ENCODE peak calls at places on chromosomes 13 and 19, in eight cellular contexts. Y, W, L, N, V, G, A and D are unnamed samples.

GRCh38 chr13:103133551-103133950 is 67.3 kb upstream of the SLC10A2 start:
- DNase-seq in G (no peak), N (no peak), A (no peak), V (no peak), L (no peak), Y (no peak), W (no peak), D (no peak)

GRCh38 chr19:42166336-42166735 is 34.1 kb upstream of the POU2F2 start:
- DNase-seq in Y (no peak), G (no peak), L (no peak), A (no peak), W (no peak), V (no peak), N (no peak), D (no peak)

GRCh38 chr13:32443111-32443510 is 15.2 kb upstream of the N4BP2L1 start:
- DNase-seq in V (peak; percentile 49), N (peak; percentile 9), G (no peak), Y (no peak), A (no peak), W (peak; percentile 23), L (no peak), D (no peak)

GRCh38 chr19:33767898-33768413 is 28.7 kb upstream of the KCTD15 start:
- DNase-seq in Y (no peak), L (no peak), V (peak; percentile 41), N (no peak), W (peak; percentile 32), G (no peak), A (no peak), D (no peak)

GRCh38 chr19:57559008-57559403 is 657 bp downstream of the ZNF550 start:
- DNase-seq in G (no peak), A (no peak), W (no peak), V (peak; percentile 20), Y (no peak), N (no peak), L (no peak), D (peak; percentile 23)

GRCh38 chr19:47427241-47428176 is 8.2 kb upstream of the MEIS3 start:
- DNase-seq in A (no peak), Y (peak; percentile 65), G (no peak), V (peak; percentile 57), W (peak; percentile 45), L (no peak), N (peak; percentile 57), D (peak; percentile 65)

GRCh38 chr19:36086326-36086725 is 24.6 kb upstream of the OVOL3 start:
- DNase-seq in G (no peak), Y (no peak), N (no peak), V (no peak), L (no peak), A (no peak), W (no peak), D (no peak)

GRCh38 chr19:57348136-57348535 is 2.9 kb upstream of the ZNF304 start:
- DNase-seq in V (peak; percentile 65), W (peak; percentile 55), N (no peak), L (no peak), A (peak; percentile 43), G (peak; percentile 50), Y (no peak), D (no peak)

GRCh38 chr19:18657590-18658365 is 20.9 kb downstream of the KLHL26 start:
- DNase-seq in V (peak; percentile 94), Y (no peak), N (no peak), G (peak; percentile 48), L (peak; percentile 69), W (peak; percentile 91), A (peak; percentile 17), D (no peak)

GRCh38 chr19:9673912-9674668 is 810 bp downstream of the ZNF562 start:
- DNase-seq in L (no peak), N (no peak), W (peak; percentile 5), G (no peak), V (no peak), A (no peak), Y (no peak), D (peak; percentile 21)

DNA sequence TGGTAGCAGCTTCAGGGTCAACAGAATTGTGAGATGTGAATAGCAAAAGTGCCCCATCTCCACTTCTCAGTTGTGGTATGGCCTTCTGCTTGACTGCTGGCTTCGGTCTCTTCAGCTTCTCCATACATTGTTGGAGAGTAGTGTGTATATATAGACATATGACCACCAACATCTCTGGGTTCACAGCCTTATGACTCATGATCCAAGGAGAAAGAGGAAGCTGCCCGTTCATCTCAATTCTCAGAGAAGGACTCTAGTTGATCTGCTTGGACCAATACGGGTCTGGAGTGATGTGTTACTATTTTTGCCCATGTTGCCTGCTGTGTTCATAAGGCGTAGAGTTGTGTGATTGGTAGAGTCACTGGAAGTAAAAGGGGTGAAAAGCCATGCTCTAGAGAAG is 3.6 kb upstream of the COMMD6 start:
- DNase-seq in A (no peak), V (no peak), W (peak; percentile 39), Y (no peak), N (no peak), L (no peak), G (no peak), D (no peak)
- TF ChIP-seq CTCF in A (no peak), V (no peak), W (no peak), Y (no peak), N (no peak), L (no peak), G (no peak), D (no peak)

DNA sequence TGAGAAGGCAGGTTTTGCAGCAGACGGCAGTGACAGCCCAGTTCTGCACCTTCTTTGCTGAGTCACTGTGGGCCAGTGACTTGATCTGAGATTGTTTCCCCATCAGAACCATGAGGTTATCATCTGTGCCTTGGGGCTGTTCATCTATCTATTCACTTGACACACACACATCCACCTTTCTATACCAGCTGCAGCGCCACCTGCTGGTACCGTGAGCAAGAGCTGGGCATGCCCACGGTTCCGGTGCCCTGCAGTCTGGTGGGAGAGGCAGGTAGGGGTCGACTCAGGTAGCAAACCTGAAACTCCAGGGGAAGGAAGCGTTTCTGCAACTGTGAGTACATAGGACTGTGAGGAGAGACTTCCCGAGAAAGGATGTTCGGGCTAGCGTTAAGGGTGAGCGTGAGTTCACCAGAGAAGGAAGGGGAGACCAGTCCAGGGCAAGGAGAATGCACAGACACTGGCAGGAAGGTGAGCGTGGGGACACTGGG is 7.5 kb upstream of the LIN7B start:
- DNase-seq in V (peak; percentile 51), G (no peak), W (peak; percentile 45), A (no peak), Y (no peak), N (peak; percentile 59), L (peak; percentile 58), D (peak; percentile 68)
- TF ChIP-seq CTCF in V (peak; percentile 88), G (peak; percentile 85), W (peak; percentile 67), A (peak; percentile 79), Y (peak; percentile 20), N (peak; percentile 79), L (peak; percentile 81), D (peak; percentile 74)

DNA sequence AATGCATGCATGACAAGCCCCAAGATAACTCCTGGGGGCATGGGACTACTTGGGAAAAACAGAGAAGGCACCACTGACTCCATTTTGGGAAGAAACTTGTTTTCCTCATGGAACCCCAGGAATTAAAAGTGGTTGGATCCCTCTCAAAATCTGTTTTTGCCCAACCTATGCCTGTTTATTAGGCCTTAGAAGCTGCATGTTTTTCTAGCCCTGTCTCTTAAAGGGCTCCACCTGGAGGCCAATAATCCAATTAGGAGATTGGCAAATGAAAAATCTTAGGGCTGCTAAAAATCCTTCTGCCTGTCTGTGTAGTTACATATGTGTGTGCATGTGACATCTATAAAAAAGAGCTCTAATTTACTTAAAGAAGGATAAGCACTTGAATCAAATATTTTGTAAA is 26.9 kb downstream of the MED4 start:
- DNase-seq in A (no peak), N (no peak), V (no peak), L (no peak), Y (no peak), W (no peak), G (no peak), D (no peak)
- TF ChIP-seq CTCF in A (no peak), N (no peak), V (no peak), L (no peak), Y (no peak), W (no peak), G (no peak), D (no peak)

DNA sequence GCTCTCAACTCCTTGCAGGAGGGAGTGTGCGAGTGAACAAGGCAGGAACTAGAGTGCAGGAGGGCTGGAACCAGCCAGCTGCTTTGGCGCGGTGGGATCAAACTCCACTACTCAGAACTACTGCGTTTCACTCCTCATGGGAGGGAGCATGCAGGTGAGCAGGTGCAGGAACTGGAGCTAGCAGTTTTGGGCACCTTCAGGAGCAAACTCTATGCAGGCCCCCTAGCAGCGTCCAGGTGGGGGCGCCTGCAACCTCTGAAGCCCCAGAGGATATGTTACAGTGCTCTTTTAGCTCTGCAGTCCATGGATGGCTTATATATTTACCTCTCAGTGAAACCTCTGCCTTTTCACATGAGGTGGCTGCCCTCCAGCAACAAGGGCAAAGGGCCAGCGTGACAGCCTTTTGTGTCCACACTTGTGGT is 1303.4 kb downstream of the PCDH9 start:
- DNase-seq in A (no peak), Y (no peak), L (no peak), V (no peak), N (no peak), G (no peak), W (no peak), D (peak; percentile 20)
- TF ChIP-seq CTCF in A (no peak), Y (no peak), L (no peak), V (peak; percentile 9), N (no peak), G (peak; percentile 35), W (no peak), D (no peak)

DNA sequence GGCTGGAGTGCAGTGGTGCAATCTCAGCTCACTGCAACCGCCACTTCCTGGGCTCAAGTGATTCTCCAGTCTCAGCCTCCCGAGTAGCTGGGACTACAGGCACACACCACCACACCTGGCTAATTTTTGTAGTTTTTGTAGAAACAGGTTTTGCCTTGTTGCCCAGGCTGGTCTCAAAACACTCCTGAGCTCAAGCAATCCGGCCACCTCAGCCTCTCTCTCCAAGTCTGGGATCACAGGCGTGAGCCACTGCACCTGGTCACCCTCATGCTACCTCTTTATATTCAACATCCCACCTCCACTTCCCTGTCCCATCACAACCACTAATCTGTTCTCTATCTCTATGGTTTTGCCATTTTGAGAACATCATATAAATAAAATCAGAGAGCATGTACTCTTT is 155.7 kb downstream of the PTPRS start:
- DNase-seq in V (no peak), L (no peak), A (no peak), G (no peak), Y (no peak), N (no peak), W (no peak), D (no peak)
- TF ChIP-seq CTCF in V (no peak), L (no peak), A (no peak), G (no peak), Y (no peak), N (no peak), W (no peak), D (no peak)

GRCh38 chr19:6393074-6393981 is at the start of gene GTF2F1:
- DNase-seq in V (peak; percentile 96), A (peak; percentile 80), N (peak; percentile 89), Y (peak; percentile 93), L (peak; percentile 95), W (peak; percentile 95), G (peak; percentile 76), D (peak; percentile 94)
- TF ChIP-seq CTCF in V (peak; percentile 7), A (no peak), N (no peak), Y (peak; percentile 8), L (no peak), W (peak; percentile 8), G (peak; percentile 12), D (no peak)

DNA sequence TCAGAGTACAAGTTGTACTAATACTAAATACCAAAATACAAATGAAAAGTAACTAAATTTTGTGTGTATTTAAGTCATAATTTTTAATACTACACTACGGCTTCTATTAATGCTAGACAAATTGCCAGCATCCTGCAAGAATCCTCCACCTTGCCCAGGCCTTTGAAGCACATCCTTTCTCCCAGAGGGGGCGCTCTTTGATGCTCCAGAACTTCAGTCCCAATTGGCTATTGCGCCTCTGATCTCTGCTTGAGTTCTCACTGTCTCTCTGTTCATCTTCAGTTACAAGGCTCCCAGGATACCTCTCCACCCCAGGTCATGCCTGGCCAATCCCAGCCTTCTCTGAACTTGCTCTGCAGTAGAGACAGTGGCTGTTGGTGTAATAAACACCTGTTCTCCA is 141.0 kb downstream of the DCLK1 start:
- DNase-seq in W (no peak), Y (no peak), N (no peak), L (no peak), A (no peak), G (no peak), V (no peak), D (no peak)
- TF ChIP-seq CTCF in W (no peak), Y (no peak), N (no peak), L (no peak), A (no peak), G (no peak), V (no peak), D (no peak)